ENCODE peak calls at places on chromosome 12, in ten cellular contexts. O, C, K, M, Y, D, J, F, B and S are unnamed samples.

GRCh38 chr12:55657282-55657681 is 20.6 kb downstream of the OR10P1 start:
- DNase-seq in O (no peak), C (no peak), K (no peak), M (no peak), Y (no peak), D (no peak), J (no peak), F (no peak), B (no peak), S (no peak)

GRCh38 chr12:110581951-110582285 is 1.2 kb downstream of the PPTC7 start:
- DNase-seq in O (no peak), C (no peak), K (no peak), M (no peak), Y (no peak), D (no peak), J (no peak), F (no peak), B (no peak), S (no peak)

GRCh38 chr12:110794623-110795280 is 52.0 kb upstream of the CCDC63 start:
- DNase-seq in O (peak), C (no peak), K (no peak), M (no peak), Y (no peak), D (no peak), J (no peak), F (no peak), B (no peak), S (no peak)

GRCh38 chr12:65171870-65172269 is 2.5 kb downstream of the LEMD3 start:
- DNase-seq in O (peak), C (no peak), K (no peak), M (no peak), Y (no peak), D (no peak), J (no peak), F (no peak), B (no peak), S (no peak)

GRCh38 chr12:116434155-116435065 is 124.8 kb upstream of the MAP1LC3B2 start:
- DNase-seq in O (peak), C (no peak), K (peak), M (no peak), Y (peak), D (no peak), J (no peak), F (no peak), B (no peak), S (peak)

GRCh38 chr12:45388545-45388944 is 172.7 kb downstream of the ANO6 start:
- DNase-seq in O (peak), C (no peak), K (peak), M (no peak), Y (peak), D (no peak), J (no peak), F (no peak), B (no peak), S (peak)

GRCh38 chr12:21416611-21417121 is 20.8 kb upstream of the PYROXD1 start:
- DNase-seq in O (peak), C (no peak), K (peak), M (no peak), Y (no peak), D (no peak), J (no peak), F (no peak), B (no peak), S (peak)

GRCh38 chr12:109608270-109608669 is 34.7 kb downstream of the MVK start:
- DNase-seq in O (no peak), C (no peak), K (no peak), M (no peak), Y (no peak), D (no peak), J (peak), F (no peak), B (no peak), S (no peak)

GRCh38 chr12:55820679-55821078 is 2.8 kb downstream of the ORMDL2 start:
- DNase-seq in O (peak), C (no peak), K (no peak), M (no peak), Y (no peak), D (no peak), J (no peak), F (no peak), B (no peak), S (no peak)

GRCh38 chr12:93104535-93104934 is 175.4 kb upstream of the EEA1 start:
- DNase-seq in O (no peak), C (no peak), K (no peak), M (no peak), Y (no peak), D (no peak), J (no peak), F (no peak), B (no peak), S (no peak)

GRCh38 chr12:63276537-63277365 is 125.8 kb upstream of the AVPR1A start:
- DNase-seq in O (peak), C (peak), K (no peak), M (no peak), Y (no peak), D (no peak), J (peak), F (no peak), B (peak), S (peak)

GRCh38 chr12:9646794-9647622 is 22.5 kb upstream of the CLEC2D start:
- DNase-seq in O (peak), C (no peak), K (peak), M (no peak), Y (no peak), D (no peak), J (no peak), F (no peak), B (no peak), S (peak)

GRCh38 chr12:122789637-122790036 is 15.3 kb downstream of the CCDC62 start:
- DNase-seq in O (no peak), C (no peak), K (no peak), M (no peak), Y (no peak), D (no peak), J (no peak), F (no peak), B (no peak), S (no peak)

GRCh38 chr12:4855121-4855924 is 54.4 kb upstream of the KCNA1 start:
- DNase-seq in O (peak), C (peak), K (peak), M (peak), Y (peak), D (peak), J (peak), F (no peak), B (peak), S (peak)

GRCh38 chr12:51820721-51821422 is 27.6 kb downstream of the FIGNL2 start:
- DNase-seq in O (no peak), C (peak), K (peak), M (peak), Y (no peak), D (peak), J (peak), F (peak), B (peak), S (peak)

GRCh38 chr12:129096184-129096583 is 242.9 kb downstream of the GLT1D1 start:
- DNase-seq in O (no peak), C (no peak), K (no peak), M (no peak), Y (no peak), D (no peak), J (no peak), F (no peak), B (no peak), S (no peak)

GRCh38 chr12:100718212-100718611 is 76.4 kb upstream of the ANO4 start:
- DNase-seq in O (peak), C (no peak), K (peak), M (no peak), Y (no peak), D (no peak), J (no peak), F (no peak), B (no peak), S (no peak)

GRCh38 chr12:65535951-65536350 is 257.5 kb downstream of the MSRB3 start:
- DNase-seq in O (peak), C (no peak), K (no peak), M (no peak), Y (no peak), D (no peak), J (no peak), F (no peak), B (no peak), S (peak)

GRCh38 chr12:65818454-65819382 is 5.6 kb upstream of the HMGA2 start:
- DNase-seq in O (peak), C (no peak), K (peak), M (no peak), Y (no peak), D (no peak), J (no peak), F (no peak), B (no peak), S (peak)

GRCh38 chr12:63991036-63991547 is 146.6 kb downstream of the SRGAP1 start:
- DNase-seq in O (no peak), C (no peak), K (peak), M (no peak), Y (no peak), D (no peak), J (no peak), F (no peak), B (no peak), S (peak)

GRCh38 chr12:19836456-19836855 is 397.2 kb downstream of the AEBP2 start:
- DNase-seq in O (no peak), C (no peak), K (no peak), M (no peak), Y (no peak), D (no peak), J (no peak), F (no peak), B (no peak), S (no peak)

GRCh38 chr12:91053951-91054715 is 3.7 kb downstream of the KERA start:
- DNase-seq in O (peak), C (no peak), K (peak), M (no peak), Y (peak), D (no peak), J (peak), F (no peak), B (peak), S (peak)

GRCh38 chr12:517538-517937 is 57.8 kb downstream of the B4GALNT3 start:
- DNase-seq in O (peak), C (no peak), K (no peak), M (no peak), Y (no peak), D (no peak), J (no peak), F (no peak), B (no peak), S (no peak)

GRCh38 chr12:106663385-106663784 is 80.6 kb downstream of the RFX4 start:
- DNase-seq in O (no peak), C (no peak), K (no peak), M (no peak), Y (no peak), D (no peak), J (no peak), F (no peak), B (no peak), S (no peak)

GRCh38 chr12:111137968-111138367 is 217.6 kb upstream of the MYL2 start:
- DNase-seq in O (no peak), C (no peak), K (no peak), M (no peak), Y (no peak), D (no peak), J (no peak), F (no peak), B (no peak), S (no peak)

GRCh38 chr12:1908758-1909157 is 9.7 kb downstream of the CACNA2D4 start:
- DNase-seq in O (no peak), C (no peak), K (no peak), M (no peak), Y (no peak), D (no peak), J (no peak), F (no peak), B (no peak), S (no peak)

GRCh38 chr12:131726-132465 is 65.3 kb downstream of the IQSEC3 start:
- DNase-seq in O (peak), C (no peak), K (no peak), M (no peak), Y (no peak), D (no peak), J (no peak), F (no peak), B (no peak), S (no peak)

GRCh38 chr12:79547044-79547734 is 143.6 kb downstream of the PAWR start:
- DNase-seq in O (peak), C (no peak), K (peak), M (no peak), Y (peak), D (no peak), J (no peak), F (no peak), B (no peak), S (peak)

GRCh38 chr12:1573960-1574862 is 20.2 kb downstream of the FBXL14 start:
- DNase-seq in O (no peak), C (no peak), K (no peak), M (no peak), Y (no peak), D (no peak), J (no peak), F (no peak), B (no peak), S (no peak)

GRCh38 chr12:121774968-121775474 is 18.5 kb downstream of the RHOF start:
- DNase-seq in O (no peak), C (no peak), K (no peak), M (no peak), Y (no peak), D (no peak), J (no peak), F (no peak), B (no peak), S (no peak)

GRCh38 chr12:24864796-24865125 is 84.1 kb downstream of the BCAT1 start:
- DNase-seq in O (peak), C (no peak), K (peak), M (no peak), Y (no peak), D (no peak), J (no peak), F (no peak), B (no peak), S (peak)

GRCh38 chr12:129258781-129259318 is 405.6 kb downstream of the GLT1D1 start:
- DNase-seq in O (no peak), C (no peak), K (peak), M (no peak), Y (no peak), D (no peak), J (peak), F (no peak), B (no peak), S (no peak)

GRCh38 chr12:80142640-80143039 is 43.3 kb downstream of the OTOGL start:
- DNase-seq in O (peak), C (no peak), K (no peak), M (no peak), Y (no peak), D (no peak), J (no peak), F (no peak), B (no peak), S (no peak)

GRCh38 chr12:129127771-129128170 is 274.5 kb downstream of the GLT1D1 start:
- DNase-seq in O (no peak), C (peak), K (no peak), M (no peak), Y (no peak), D (no peak), J (no peak), F (no peak), B (peak), S (no peak)

GRCh38 chr12:92505373-92506340 is 197.1 kb upstream of the PLEKHG7 start:
- DNase-seq in O (no peak), C (no peak), K (peak), M (peak), Y (no peak), D (no peak), J (peak), F (peak), B (peak), S (peak)

GRCh38 chr12:74349925-74350324 is 187.7 kb upstream of the ATXN7L3B start:
- DNase-seq in O (peak), C (no peak), K (peak), M (no peak), Y (no peak), D (no peak), J (no peak), F (no peak), B (no peak), S (no peak)

GRCh38 chr12:93943766-93944165 is 204.6 kb upstream of the PLXNC1 start:
- DNase-seq in O (peak), C (no peak), K (peak), M (no peak), Y (no peak), D (no peak), J (no peak), F (no peak), B (no peak), S (peak)